ENCODE peak calls at places on chromosome 20, in eight cellular contexts. D is SK-MEL-5; S is uterus; M is GM20000; G is CD4-positive, alpha-beta T cell; A is COLO829; E is iPS-NIHi11; B is brain microvascular endothelial cell. T is an unnamed sample.

GRCh38 chr20:64131406-64131805 is 24.0 kb upstream of the NPBWR2 start:
- DNase-seq in D (peak), S (no peak), M (no peak), G (no peak), A (peak), E (peak), B (no peak), T (no peak)

GRCh38 chr20:43720007-43720406 is 6.8 kb downstream of the GTSF1L start:
- DNase-seq in D (no peak), S (no peak), M (no peak), G (no peak), A (no peak), E (no peak), B (no peak), T (no peak)

GRCh38 chr20:24379116-24379927 is 90.1 kb upstream of the SYNDIG1 start:
- DNase-seq in D (no peak), S (peak), M (no peak), G (no peak), A (no peak), E (no peak), B (peak), T (peak)

GRCh38 chr20:9617062-9617461 is 102.7 kb downstream of the LAMP5 start:
- DNase-seq in D (peak), S (peak), M (peak), G (peak), A (peak), E (peak), B (peak), T (no peak)

GRCh38 chr20:44609511-44610312 is 27.3 kb downstream of the PKIG start:
- DNase-seq in D (peak), S (peak), M (peak), G (peak), A (peak), E (peak), B (peak), T (peak)

GRCh38 chr20:35120012-35120701 is 27.0 kb downstream of the EDEM2 start:
- DNase-seq in D (no peak), S (no peak), M (no peak), G (no peak), A (no peak), E (no peak), B (peak), T (no peak)

GRCh38 chr20:41837669-41838224 is 219.6 kb upstream of the CHD6 start:
- DNase-seq in D (no peak), S (no peak), M (no peak), G (no peak), A (no peak), E (no peak), B (no peak), T (no peak)

GRCh38 chr20:40233401-40233800 is 455.6 kb downstream of the MAFB start:
- DNase-seq in D (peak), S (no peak), M (no peak), G (no peak), A (peak), E (no peak), B (no peak), T (no peak)

GRCh38 chr20:21099653-21100589 is 6.2 kb downstream of the LINC00237 start:
- DNase-seq in D (no peak), S (no peak), M (peak), G (no peak), A (no peak), E (no peak), B (no peak), T (no peak)

GRCh38 chr20:25196701-25197120 is 1.2 kb downstream of the ENTPD6 start:
- DNase-seq in D (no peak), S (no peak), M (no peak), G (no peak), A (no peak), E (no peak), B (no peak), T (no peak)

GRCh38 chr20:34948030-34948429 is 7.6 kb downstream of the GSS start:
- DNase-seq in D (no peak), S (no peak), M (no peak), G (no peak), A (no peak), E (no peak), B (peak), T (peak)

GRCh38 chr20:9353916-9354276 is 160.5 kb upstream of the LAMP5 start:
- DNase-seq in D (no peak), S (no peak), M (no peak), G (no peak), A (no peak), E (no peak), B (no peak), T (no peak)

GRCh38 chr20:53146201-53146891 is 174.2 kb downstream of the TSHZ2 start:
- DNase-seq in D (peak), S (no peak), M (no peak), G (no peak), A (no peak), E (no peak), B (no peak), T (no peak)

GRCh38 chr20:478949-479429 is 16.7 kb upstream of the TBC1D20 start:
- DNase-seq in D (peak), S (no peak), M (peak), G (peak), A (peak), E (peak), B (peak), T (no peak)

GRCh38 chr20:39985276-39985675 is 703.8 kb downstream of the MAFB start:
- DNase-seq in D (no peak), S (no peak), M (no peak), G (no peak), A (no peak), E (no peak), B (no peak), T (no peak)

T was measured in GM04503.